ENCODE peak calls at places on chromosomes 3 and 15, in six cellular contexts. K, M, W, S, T and F are unnamed samples.

GRCh38 chr3:59334585-59334984 is 284.8 kb upstream of the CFAP20DC start:
- DNase-seq in M (no peak), W (no peak), T (no peak), K (no peak), S (no peak), F (no peak)

GRCh38 chr3:135966349-135966695 is 794 bp downstream of the PPP2R3A start:
- DNase-seq in T (no peak), W (no peak), S (no peak), M (no peak), K (no peak), F (peak; percentile 83)

GRCh38 chr15:71245588-71245987 is 130.3 kb downstream of the THSD4 start:
- DNase-seq in S (no peak), T (no peak), M (no peak), K (no peak), W (no peak), F (no peak)

GRCh38 chr15:29681946-29682345 is 140.3 kb downstream of the TJP1 start:
- DNase-seq in T (no peak), S (no peak), K (no peak), W (no peak), M (no peak), F (no peak)

GRCh38 chr3:50639055-50639494 is 22.1 kb downstream of the MAPKAPK3 start:
- DNase-seq in S (no peak), M (no peak), T (no peak), K (no peak), W (no peak), F (no peak)

GRCh38 chr3:100869787-100870186 is 123.4 kb downstream of the ABI3BP start:
- DNase-seq in W (no peak), S (no peak), K (no peak), T (no peak), M (no peak), F (no peak)

GRCh38 chr3:184456476-184456875 is 76.6 kb downstream of the CHRD start:
- DNase-seq in K (no peak), M (no peak), T (no peak), W (no peak), S (no peak), F (no peak)

GRCh38 chr15:48040166-48040817 is 80.5 kb upstream of the SLC24A5 start:
- DNase-seq in S (no peak), M (no peak), T (no peak), K (no peak), W (no peak), F (no peak)

GRCh38 chr3:20822251-20822650 is 636.2 kb upstream of the SGO1 start:
- DNase-seq in T (no peak), W (no peak), K (no peak), S (no peak), M (no peak), F (no peak)

GRCh38 chr3:125357032-125357658 is 18.0 kb downstream of the ZNF148 start:
- DNase-seq in T (peak; percentile 53), S (no peak), M (peak; percentile 81), K (peak; percentile 22), W (no peak), F (peak; percentile 40)

GRCh38 chr15:69482686-69483256 is 30.2 kb downstream of the RPLP1 start:
- DNase-seq in M (no peak), K (no peak), W (no peak), S (no peak), T (no peak), F (no peak)

GRCh38 chr15:43912991-43913927 is 86.5 kb downstream of the WDR76 start:
- DNase-seq in W (peak; percentile 92), M (no peak), T (peak; percentile 43), S (peak; percentile 14), K (peak; percentile 27), F (no peak)

GRCh38 chr15:59556405-59556804 is 55.2 kb upstream of the GCNT3 start:
- DNase-seq in W (no peak), K (no peak), T (no peak), S (no peak), M (no peak), F (no peak)

GRCh38 chr15:36358094-36358961 is 221.1 kb upstream of the CDIN1 start:
- DNase-seq in T (no peak), S (no peak), W (no peak), K (no peak), M (no peak), F (no peak)

GRCh38 chr3:48023377-48023776 is 7.2 kb upstream of the MAP4 start:
- DNase-seq in T (no peak), M (no peak), W (no peak), S (no peak), K (no peak), F (no peak)

GRCh38 chr15:56490461-56490860 is 25.5 kb upstream of the MNS1 start:
- DNase-seq in S (no peak), M (no peak), W (no peak), K (no peak), T (no peak), F (no peak)

GRCh38 chr15:96331141-96331941 is 841 bp downstream of the NR2F2 start:
- DNase-seq in S (peak; percentile 64), W (no peak), K (peak; percentile 24), T (no peak), M (peak; percentile 73), F (peak; percentile 79)

GRCh38 chr3:157204431-157204830 is 44.5 kb upstream of the CCNL1 start:
- DNase-seq in W (no peak), K (no peak), T (no peak), S (peak; percentile 17), M (no peak), F (no peak)

GRCh38 chr15:73682597-73683090 is 1.5 kb upstream of the CD276 start:
- DNase-seq in K (no peak), T (no peak), W (no peak), S (no peak), M (no peak), F (no peak)

GRCh38 chr3:197225579-197225978 is 72.8 kb downstream of the DLG1 start:
- DNase-seq in S (no peak), T (no peak), K (no peak), W (no peak), M (no peak), F (no peak)

GRCh38 chr3:39540162-39540921 is 72.9 kb downstream of the MOBP start:
- DNase-seq in S (no peak), K (no peak), T (no peak), W (no peak), M (no peak), F (no peak)

GRCh38 chr3:80232760-80233159 is 465.0 kb upstream of the ROBO1 start:
- DNase-seq in T (no peak), K (no peak), S (no peak), M (no peak), W (no peak), F (no peak)

GRCh38 chr15:88454231-88454630 is 13.0 kb downstream of the MRPL46 start:
- DNase-seq in W (no peak), M (no peak), S (no peak), T (no peak), K (no peak), F (no peak)

GRCh38 chr3:33440328-33440577 is at the start of gene UBP1:
- DNase-seq in W (no peak), M (peak; percentile 100), T (no peak), K (no peak), S (no peak), F (peak; percentile 100)

GRCh38 chr3:9879830-9880549 is at the start of gene CIDEC:
- DNase-seq in W (no peak), K (no peak), T (no peak), M (no peak), S (no peak), F (no peak)

GRCh38 chr15:51103330-51103729 is 8.6 kb upstream of the TNFAIP8L3 start:
- DNase-seq in M (no peak), K (no peak), W (no peak), S (no peak), T (no peak), F (no peak)

GRCh38 chr15:89575656-89576416 is 567 bp downstream of the TICRR start:
- DNase-seq in W (no peak), K (no peak), S (peak; percentile 44), T (no peak), M (no peak), F (peak; percentile 18)

GRCh38 chr3:82044918-82045715 is 283.7 kb upstream of the GBE1 start:
- DNase-seq in M (no peak), S (no peak), W (no peak), K (no peak), T (no peak), F (no peak)

DNA sequence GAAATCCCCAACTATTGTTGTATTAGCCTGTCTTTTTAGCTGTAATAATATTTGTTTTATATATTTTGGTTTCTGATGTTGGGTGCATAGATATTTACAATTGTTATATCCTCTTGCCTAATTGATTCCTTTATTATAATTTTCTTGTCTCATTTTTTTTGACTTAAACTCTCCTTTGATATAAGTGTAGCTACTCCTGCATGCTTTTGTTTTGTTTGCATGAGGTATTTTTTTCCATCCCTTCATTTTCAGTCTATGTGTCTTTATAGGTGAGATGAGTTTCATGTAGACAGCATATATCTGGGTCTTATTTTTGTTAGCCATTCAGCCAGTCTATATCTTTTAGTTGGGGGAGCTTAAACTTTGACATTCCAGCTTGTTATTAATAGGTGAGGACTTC is 37.4 kb downstream of the FAIM start:
- DNase-seq in W (no peak), M (no peak), K (no peak), S (no peak), T (no peak), F (no peak)
- H3K9me3 ChIP-seq in W (peaks cover 6% of the 10 kb centered on the region), M (peaks cover 3% of the 10 kb centered on the region), K (peaks cover 27% of the 10 kb centered on the region), S (peaks cover 21% of the 10 kb centered on the region), T (peaks cover 42% of the 10 kb centered on the region), F (no peaks in the 10 kb centered on the region)

DNA sequence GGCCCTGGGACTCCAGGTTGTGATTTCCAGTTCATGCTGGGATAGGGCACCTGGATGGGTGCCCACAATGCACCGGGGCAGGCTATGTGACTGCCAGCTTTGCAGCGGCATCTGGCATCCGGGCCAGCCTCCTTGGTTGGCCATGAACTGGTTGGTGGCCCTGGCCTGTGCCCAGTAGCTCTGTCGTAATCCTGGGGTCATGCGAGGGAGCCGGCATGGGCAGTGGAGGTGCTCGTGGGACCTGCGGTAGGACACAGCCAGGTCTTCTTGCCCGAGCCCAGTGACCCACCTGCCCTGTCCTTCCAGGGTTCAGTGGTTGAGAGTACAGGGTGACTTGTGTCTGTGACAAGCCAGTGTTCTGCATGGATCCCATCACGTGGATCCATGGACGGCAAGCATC is 237.9 kb downstream of the SNRPN start:
- DNase-seq in M (no peak), S (no peak), W (no peak), T (no peak), K (no peak), F (no peak)
- H3K9me3 ChIP-seq in M (no peaks in the 10 kb centered on the region), S (no peaks in the 10 kb centered on the region), W (peaks cover 31% of the 10 kb centered on the region), T (no peaks in the 10 kb centered on the region), K (no peaks in the 10 kb centered on the region), F (no peaks in the 10 kb centered on the region)

GRCh38 chr3:76582098-76582497 is 457.8 kb upstream of the ROBO2 start:
- DNase-seq in T (no peak), S (no peak), M (no peak), K (no peak), W (no peak), F (no peak)

GRCh38 chr3:76586471-76586870 is 453.4 kb upstream of the ROBO2 start:
- DNase-seq in S (no peak), T (no peak), M (no peak), W (no peak), K (no peak), F (no peak)

GRCh38 chr3:76582632-76583378 is 457.1 kb upstream of the ROBO2 start:
- DNase-seq in W (no peak), M (no peak), T (no peak), S (no peak), K (no peak), F (no peak)

GRCh38 chr3:76585794-76586392 is 454.0 kb upstream of the ROBO2 start:
- DNase-seq in T (peak; percentile 2), W (no peak), K (no peak), S (peak; percentile 2), M (no peak), F (no peak)
- H3K9me3 ChIP-seq in T (no peaks in the 10 kb centered on the region), W (peaks cover 12% of the 10 kb centered on the region), K (no peaks in the 10 kb centered on the region), S (no peaks in the 10 kb centered on the region), M (no peaks in the 10 kb centered on the region), F (no peaks in the 10 kb centered on the region)

GRCh38 chr15:61935493-61935892 is 124.8 kb downstream of the VPS13C start:
- DNase-seq in W (no peak), K (no peak), T (no peak), M (no peak), S (no peak), F (no peak)
- H3K9me3 ChIP-seq in W (no peaks in the 10 kb centered on the region), K (no peaks in the 10 kb centered on the region), T (no peaks in the 10 kb centered on the region), M (no peaks in the 10 kb centered on the region), S (no peaks in the 10 kb centered on the region), F (no peaks in the 10 kb centered on the region)